ENCODE peak calls at places on chromosomes 11 and 22, in seven cellular contexts. Q, W, P, Y, N, A and B are unnamed samples.

GRCh38 chr11:74288161-74288560 is 23.3 kb downstream of the P4HA3 start:
- DNase-seq in Q (no peak), W (no peak), P (no peak), Y (peak), N (no peak), A (peak), B (no peak)

GRCh38 chr22:43014062-43014875 is 680 bp downstream of the PACSIN2 start:
- DNase-seq in Q (peak), W (peak), P (peak), Y (peak), N (peak), A (no peak), B (peak)

GRCh38 chr11:104033134-104033533 is 3.3 kb upstream of the DDI1 start:
- DNase-seq in Q (no peak), W (no peak), P (no peak), Y (peak), N (no peak), A (peak), B (no peak)

GRCh38 chr11:130448416-130449068 is at the start of gene ADAMTS15:
- DNase-seq in Q (peak), W (peak), P (peak), Y (peak), N (peak), A (peak), B (peak)

GRCh38 chr11:3058753-3059664 is 1.8 kb upstream of the CARS1 start:
- DNase-seq in Q (peak), W (peak), P (no peak), Y (peak), N (no peak), A (peak), B (peak)

GRCh38 chr11:45896392-45897068 is 10.5 kb downstream of the FREY1 start:
- DNase-seq in Q (peak), W (no peak), P (peak), Y (no peak), N (peak), A (no peak), B (peak)

GRCh38 chr22:47027766-47028165 is 265.3 kb downstream of the TBC1D22A start:
- DNase-seq in Q (no peak), W (no peak), P (no peak), Y (no peak), N (no peak), A (no peak), B (no peak)

GRCh38 chr11:113623114-113623513 is 83.0 kb downstream of the TMPRSS5 start:
- DNase-seq in Q (no peak), W (no peak), P (no peak), Y (no peak), N (no peak), A (peak), B (no peak)

GRCh38 chr11:87326594-87326993 is 288.9 kb downstream of the TMEM135 start:
- DNase-seq in Q (no peak), W (no peak), P (no peak), Y (no peak), N (no peak), A (no peak), B (no peak)

GRCh38 chr11:120667281-120667680 is 155.7 kb downstream of the GRIK4 start:
- DNase-seq in Q (no peak), W (no peak), P (no peak), Y (no peak), N (no peak), A (no peak), B (no peak)

GRCh38 chr11:122103366-122103765 is 12.6 kb downstream of the BLID start:
- DNase-seq in Q (no peak), W (no peak), P (no peak), Y (no peak), N (no peak), A (peak), B (no peak)

GRCh38 chr22:37329239-37330140 is 47.2 kb downstream of the CYTH4 start:
- DNase-seq in Q (no peak), W (no peak), P (no peak), Y (peak), N (no peak), A (peak), B (no peak)

GRCh38 chr22:46758867-46759290 is 3.6 kb upstream of the TBC1D22A start:
- DNase-seq in Q (peak), W (peak), P (peak), Y (peak), N (peak), A (peak), B (peak)

GRCh38 chr11:33620423-33621120 is 80.1 kb downstream of the C11orf91 start:
- DNase-seq in Q (no peak), W (no peak), P (no peak), Y (no peak), N (no peak), A (peak), B (no peak)

DNA sequence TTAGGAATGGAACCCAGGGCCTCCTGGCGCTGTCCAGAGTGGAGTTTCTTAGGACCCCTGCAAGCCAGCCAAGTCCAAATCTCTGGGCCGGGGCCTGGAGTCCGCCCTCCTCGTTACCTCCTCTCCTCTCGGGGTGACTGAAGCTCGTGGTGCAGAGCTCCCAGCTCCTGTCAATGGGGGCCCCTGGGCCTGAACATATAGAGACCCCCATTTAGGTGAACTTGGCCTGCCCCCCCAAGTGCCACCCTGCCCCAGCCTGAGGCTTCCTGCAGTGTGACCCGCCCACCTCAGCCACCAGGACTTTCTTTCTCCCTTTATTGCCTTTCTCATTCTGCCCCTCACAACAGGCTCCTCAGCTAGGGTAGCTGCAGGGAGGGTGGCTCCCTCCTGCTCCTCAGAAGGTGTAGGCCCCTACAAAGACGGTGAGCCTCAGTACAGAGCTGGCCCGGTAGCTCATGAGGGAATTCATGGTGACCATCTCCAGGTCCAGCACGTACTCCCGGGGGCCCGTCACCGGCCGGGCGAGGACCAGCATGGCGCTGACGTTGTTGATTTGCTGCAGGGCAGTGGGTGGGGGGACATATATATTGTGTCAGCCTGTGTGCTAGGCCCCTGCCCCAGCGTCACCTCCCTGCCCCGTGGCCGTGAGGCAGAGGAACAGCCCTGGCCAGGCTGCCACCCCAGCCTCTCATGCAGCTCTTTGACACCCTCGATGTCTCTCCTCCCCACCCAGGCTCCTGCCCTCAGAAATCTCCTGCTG is 5.9 kb downstream of the EFEMP2 start:
- DNase-seq in Q (no peak), W (no peak), P (no peak), Y (no peak), N (no peak), A (no peak), B (no peak)
- H2AK5ac ChIP-seq in Q (no peak), W (no peak), P (no peak), Y (no peak), N (peak), A (no peak), B (no peak)

DNA sequence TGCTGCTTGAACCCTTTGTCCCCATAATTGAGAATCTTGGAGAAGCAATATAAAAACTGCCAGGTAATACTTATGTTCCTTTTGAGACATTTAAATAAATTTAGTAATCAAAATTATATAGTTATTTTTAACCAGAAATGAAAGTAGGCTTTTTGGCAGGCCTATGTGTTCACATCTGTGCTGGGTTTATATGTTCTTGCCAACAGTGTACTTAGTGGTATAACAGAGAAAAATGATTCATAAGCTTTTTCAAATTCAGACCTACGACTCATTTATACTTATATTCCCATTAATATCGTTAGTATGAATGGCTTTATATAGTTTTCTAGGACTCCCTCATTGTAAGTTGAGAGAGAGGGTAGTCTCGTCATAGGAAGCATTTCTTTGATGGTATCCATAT is 79.0 kb downstream of the DDX10 start:
- DNase-seq in Q (no peak), W (no peak), P (no peak), Y (no peak), N (no peak), A (peak), B (no peak)
- H2AK5ac ChIP-seq in Q (no peak), W (no peak), P (no peak), Y (no peak), N (no peak), A (no peak), B (no peak)

GRCh38 chr11:76298255-76298654 is 82.7 kb downstream of the THAP12 start:
- DNase-seq in Q (no peak), W (no peak), P (no peak), Y (no peak), N (no peak), A (no peak), B (no peak)
- H2AK5ac ChIP-seq in Q (no peak), W (no peak), P (no peak), Y (no peak), N (no peak), A (no peak), B (no peak)

GRCh38 chr11:91959411-91959810 is 265.2 kb upstream of the FAT3 start:
- DNase-seq in Q (no peak), W (no peak), P (no peak), Y (no peak), N (no peak), A (no peak), B (peak)
- H2AK5ac ChIP-seq in Q (no peak), W (no peak), P (no peak), Y (no peak), N (no peak), A (no peak), B (no peak)

DNA sequence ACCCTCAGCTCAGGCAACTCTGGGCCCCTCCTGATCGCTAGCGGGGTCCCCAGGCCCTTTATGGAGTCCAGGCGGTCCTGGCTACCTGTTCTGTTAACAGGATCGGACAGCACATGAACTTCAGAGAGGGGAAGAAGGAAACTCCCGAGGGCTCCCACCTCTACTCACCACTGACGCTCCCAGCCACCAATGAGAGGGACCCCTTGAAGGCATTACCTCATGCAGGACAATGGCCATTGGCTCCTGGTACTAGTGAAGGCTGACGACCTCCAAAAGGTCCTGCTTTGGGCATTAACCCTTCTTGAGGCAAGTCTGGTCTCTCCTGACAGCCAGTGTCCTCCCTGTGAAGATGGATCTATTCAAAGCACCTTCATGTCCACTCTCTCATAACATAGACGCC is 71.5 kb upstream of the LMO1 start:
- DNase-seq in Q (peak), W (no peak), P (no peak), Y (no peak), N (no peak), A (no peak), B (peak)
- H2AK5ac ChIP-seq in Q (no peak), W (no peak), P (no peak), Y (no peak), N (no peak), A (no peak), B (no peak)

GRCh38 chr11:88399171-88399570 is 61.6 kb upstream of the CTSC start:
- DNase-seq in Q (no peak), W (no peak), P (no peak), Y (no peak), N (no peak), A (no peak), B (no peak)
- H2AK5ac ChIP-seq in Q (no peak), W (no peak), P (no peak), Y (no peak), N (no peak), A (no peak), B (no peak)